ENCODE peak calls at places on chromosome 9, in eight cellular contexts. D is GM06990; G is H4; B is spleen; Z is stromal cell of bone marrow; X is T follicular helper cell; E is CD4-positive, alpha-beta memory T cell; M is tibial artery. J is an unnamed sample.

GRCh38 chr9:95127249-95128176 is 190.0 kb downstream of the FANCC start:
- DNase-seq in D (peak; percentile 64), G (peak; percentile 70), B (peak; percentile 92), Z (peak; percentile 72), X (peak; percentile 50), E (peak; percentile 48), M (peak; percentile 92), J (peak; percentile 76)

GRCh38 chr9:125659201-125659840 is 47.7 kb downstream of the MAPKAP1 start:
- DNase-seq in D (no peak), G (no peak), B (no peak), Z (no peak), X (no peak), E (no peak), M (no peak), J (peak; percentile 12)

GRCh38 chr9:128503870-128504269 is 649 bp upstream of the GLE1 start:
- DNase-seq in D (peak; percentile 15), G (no peak), B (peak; percentile 70), Z (no peak), X (no peak), E (no peak), M (peak; percentile 48), J (peak; percentile 44)

GRCh38 chr9:125233678-125234077 is 7.5 kb downstream of the HSPA5 start:
- DNase-seq in D (no peak), G (peak; percentile 62), B (no peak), Z (peak; percentile 98), X (no peak), E (no peak), M (no peak), J (peak; percentile 87)

GRCh38 chr9:134545213-134546211 is 96.1 kb upstream of the COL5A1 start:
- DNase-seq in D (no peak), G (peak; percentile 39), B (peak; percentile 38), Z (peak; percentile 65), X (no peak), E (no peak), M (peak; percentile 59), J (peak; percentile 85)

GRCh38 chr9:101664432-101664831 is 69.7 kb upstream of the PPP3R2 start:
- DNase-seq in D (no peak), G (no peak), B (no peak), Z (no peak), X (no peak), E (no peak), M (no peak), J (no peak)

GRCh38 chr9:77180056-77180455 is 2.7 kb downstream of the VPS13A start:
- DNase-seq in D (no peak), G (no peak), B (no peak), Z (no peak), X (no peak), E (no peak), M (no peak), J (no peak)

GRCh38 chr9:86321373-86321772 is 32.8 kb downstream of the TUT7 start:
- DNase-seq in D (no peak), G (peak; percentile 19), B (no peak), Z (peak; percentile 88), X (no peak), E (no peak), M (no peak), J (peak; percentile 68)

GRCh38 chr9:133116346-133117231 is 4.5 kb downstream of the RALGDS start:
- DNase-seq in D (no peak), G (no peak), B (peak; percentile 73), Z (no peak), X (no peak), E (no peak), M (no peak), J (no peak)

GRCh38 chr9:93306579-93307091 is 122.7 kb downstream of the WNK2 start:
- DNase-seq in D (no peak), G (no peak), B (peak; percentile 58), Z (no peak), X (no peak), E (no peak), M (peak; percentile 59), J (no peak)

GRCh38 chr9:120440791-120441190 is 139.2 kb downstream of the CDK5RAP2 start:
- DNase-seq in D (no peak), G (no peak), B (no peak), Z (no peak), X (no peak), E (no peak), M (no peak), J (no peak)

GRCh38 chr9:69090140-69090750 is 54.7 kb downstream of the FXN start:
- DNase-seq in D (no peak), G (no peak), B (no peak), Z (no peak), X (no peak), E (no peak), M (no peak), J (no peak)

GRCh38 chr9:123406691-123407536 is 50.9 kb downstream of the CRB2 start:
- DNase-seq in D (no peak), G (no peak), B (peak; percentile 30), Z (no peak), X (no peak), E (no peak), M (no peak), J (no peak)

J was measured in RPMI7951.